ENCODE peak calls at places on chromosome X, in five cellular contexts. D, C, F, N and Q are unnamed samples.

GRCh38 chrX:8879750-8880149 is 78.6 kb upstream of the FAM9A start:
- DNase-seq in D (peak; percentile 2), F (peak; percentile 49), C (no peak), N (no peak), Q (no peak)

GRCh38 chrX:10030570-10030969 is 63.4 kb downstream of the CLDN34 start:
- DNase-seq in N (no peak), C (no peak), F (no peak), D (peak; percentile 71), Q (peak; percentile 53)

GRCh38 chrX:47458528-47458927 is 24.5 kb downstream of the ZNF41 start:
- DNase-seq in N (no peak), D (no peak), F (no peak), C (no peak), Q (no peak)

GRCh38 chrX:24646745-24647182 is 383 bp downstream of the PCYT1B start:
- DNase-seq in D (peak; percentile 5), F (peak; percentile 13), C (no peak), N (no peak), Q (no peak)

GRCh38 chrX:147917700-147918694 is 6.3 kb downstream of the FMR1 start:
- DNase-seq in C (peak; percentile 26), F (peak; percentile 41), N (peak; percentile 10), D (peak; percentile 21), Q (no peak)

GRCh38 chrX:1062351-1062750 is 150.1 kb downstream of the CRLF2 start:
- DNase-seq in N (no peak), F (no peak), D (no peak), C (no peak), Q (no peak)

GRCh38 chrX:42976729-42977366 is 198.9 kb upstream of the PPP1R2C start:
- DNase-seq in F (no peak), N (no peak), C (no peak), D (peak; percentile 4), Q (no peak)

GRCh38 chrX:102840871-102841705 is 96.0 kb upstream of the RAB40AL start:
- DNase-seq in D (peak; percentile 15), C (no peak), N (no peak), F (peak; percentile 31), Q (no peak)

GRCh38 chrX:23634181-23634580 is 33.1 kb upstream of the PRDX4 start:
- DNase-seq in C (no peak), D (peak; percentile 17), N (no peak), F (peak; percentile 18), Q (no peak)

GRCh38 chrX:34866636-34867035 is 76.0 kb upstream of the FAM47B start:
- DNase-seq in D (peak; percentile 68), F (peak; percentile 13), C (no peak), N (no peak), Q (no peak)

GRCh38 chrX:119272882-119273806 is 37.1 kb downstream of the PGRMC1 start:
- DNase-seq in N (peak; percentile 20), C (no peak), D (peak; percentile 7), F (peak; percentile 58), Q (no peak)

GRCh38 chrX:13283968-13284914 is 35.6 kb downstream of the ATXN3L start:
- DNase-seq in F (peak; percentile 58), C (no peak), N (no peak), D (peak; percentile 86), Q (no peak)

GRCh38 chrX:46913710-46914109 is 1.5 kb downstream of the JADE3 start:
- DNase-seq in C (no peak), D (peak; percentile 34), N (no peak), F (peak; percentile 41), Q (peak; percentile 37)

GRCh38 chrX:119008122-119008744 is 33.8 kb downstream of the LONRF3 start:
- DNase-seq in D (peak; percentile 47), F (peak; percentile 55), C (no peak), N (no peak), Q (no peak)

GRCh38 chrX:104137496-104137895 is 19.3 kb downstream of the SLC25A53 start:
- DNase-seq in D (peak; percentile 28), C (no peak), N (no peak), F (peak; percentile 40), Q (no peak)

GRCh38 chrX:51837926-51838325 is 55.5 kb upstream of the MAGED1 start:
- DNase-seq in C (no peak), N (no peak), F (peak; percentile 76), D (peak; percentile 30), Q (no peak)

GRCh38 chrX:74449322-74449936 is 28.1 kb downstream of the SLC16A2 start:
- DNase-seq in F (peak; percentile 44), D (peak; percentile 4), C (no peak), N (no peak), Q (no peak)

GRCh38 chrX:25001808-25002657 is 13.7 kb downstream of the ARX start:
- DNase-seq in F (no peak), N (no peak), D (no peak), C (no peak), Q (no peak)

GRCh38 chrX:20352504-20352903 is 85.8 kb upstream of the RPS6KA3 start:
- DNase-seq in C (no peak), N (peak; percentile 6), D (no peak), F (no peak), Q (no peak)

GRCh38 chrX:68355629-68355920 is 77.7 kb downstream of the OPHN1 start:
- DNase-seq in D (no peak), N (no peak), F (no peak), C (no peak), Q (no peak)

GRCh38 chrX:21479695-21480280 is 105.6 kb downstream of the CNKSR2 start:
- DNase-seq in C (no peak), N (peak; percentile 6), D (peak; percentile 74), F (peak; percentile 76), Q (peak; percentile 15)

GRCh38 chrX:106898462-106898861 is 4.7 kb downstream of the RIPPLY1 start:
- DNase-seq in D (peak; percentile 59), N (peak; percentile 10), C (peak; percentile 16), F (peak; percentile 77), Q (no peak)

GRCh38 chrX:335758-336155 is 17.2 kb upstream of the GTPBP6 start:
- DNase-seq in D (no peak), N (no peak), C (no peak), F (no peak), Q (no peak)

GRCh38 chrX:14936561-14936960 is 63.3 kb downstream of the MOSPD2 start:
- DNase-seq in C (no peak), D (peak; percentile 62), F (peak; percentile 73), N (no peak), Q (no peak)

GRCh38 chrX:53714580-53715335 is 28.2 kb upstream of the HUWE1 start:
- DNase-seq in N (peak; percentile 69), F (peak; percentile 71), C (peak; percentile 89), D (peak; percentile 54), Q (peak; percentile 67)

GRCh38 chrX:18701621-18702361 is 5.7 kb upstream of the PPEF1 start:
- DNase-seq in C (no peak), N (no peak), D (peak; percentile 23), F (peak; percentile 33), Q (peak; percentile 54)

DNA sequence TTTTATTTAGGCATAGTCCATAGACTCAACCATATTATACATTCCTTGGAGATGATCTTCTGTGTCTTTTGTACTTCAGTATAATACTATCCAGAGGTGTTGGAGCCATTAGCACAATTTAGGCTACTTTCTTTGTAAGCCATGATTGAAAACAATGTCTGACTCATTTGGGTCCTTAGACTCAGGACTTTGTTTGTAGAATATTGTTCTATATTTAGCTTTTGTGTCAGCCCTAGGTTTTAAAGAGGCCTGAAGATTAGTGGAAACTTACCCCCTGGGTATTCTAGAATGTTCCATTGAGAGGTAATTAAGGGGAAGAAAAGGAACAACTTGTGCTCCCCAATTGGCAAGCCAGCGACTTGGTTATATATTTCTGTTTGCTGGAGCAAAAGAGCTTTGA is 145.2 kb upstream of the SCML1 start:
- DNase-seq in D (no peak), F (peak; percentile 47), C (no peak), N (no peak), Q (no peak)
- H3K4me3 ChIP-seq in D (peak overlapping the region; percentile 6), F (no peak overlapping the region), C (no peak overlapping the region), N (no peak overlapping the region), Q (no peak overlapping the region)

GRCh38 chrX:41734530-41734929 is 10.5 kb downstream of the GPR82 start:
- DNase-seq in C (no peak), F (peak; percentile 50), D (peak; percentile 27), N (no peak), Q (no peak)
- TF ChIP-seq CTCF in C (peak; percentile 50), F (peak; percentile 67), D (peak; percentile 62), N (peak; percentile 47), Q (peak; percentile 50)

GRCh38 chrX:50035119-50035518 is 112.7 kb downstream of the CLCN5 start:
- DNase-seq in N (no peak), F (no peak), C (no peak), D (no peak), Q (no peak)
- H3K4me3 ChIP-seq in N (no peak overlapping the region), F (no peak overlapping the region), C (no peak overlapping the region), D (no peak overlapping the region), Q (no peak overlapping the region)

DNA sequence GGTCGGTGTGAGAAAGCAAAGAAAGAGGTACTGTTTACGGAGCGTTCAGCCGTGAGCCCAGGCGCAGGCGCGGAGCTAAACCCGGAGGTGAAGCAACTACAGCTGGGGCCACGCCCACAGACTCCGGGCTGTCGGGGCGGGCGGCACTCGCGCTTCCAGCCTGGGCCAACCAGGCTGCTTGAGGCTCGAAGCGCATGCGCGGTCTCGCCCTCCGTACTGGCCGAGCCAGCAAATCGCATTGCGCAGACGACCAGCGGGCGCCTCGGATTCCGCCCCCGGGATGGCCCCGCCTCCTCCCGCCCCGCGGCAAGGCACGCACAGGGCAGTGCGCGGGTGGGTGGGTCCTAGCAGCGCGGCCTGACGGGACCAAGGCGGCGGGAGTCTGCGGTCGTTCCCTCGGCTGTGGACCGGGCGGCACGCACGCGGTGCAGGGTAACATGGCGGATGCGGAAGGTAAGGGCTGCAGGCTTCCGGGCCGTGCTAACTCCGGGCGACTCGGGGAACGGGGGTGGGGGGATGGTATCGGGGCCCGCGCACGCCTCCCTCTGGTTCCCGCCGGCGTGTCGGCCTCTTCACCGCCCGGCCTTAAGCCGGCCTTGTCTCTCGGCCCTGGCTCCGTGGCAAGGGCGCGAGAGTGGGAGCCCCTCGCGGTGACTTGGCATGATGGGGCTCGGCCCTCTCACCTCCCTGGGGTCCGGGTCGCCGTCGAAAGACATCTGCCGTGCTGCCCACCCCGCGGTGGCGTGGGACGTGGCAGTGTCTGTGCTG is at the start of gene DKC1:
- DNase-seq in N (peak; percentile 97), C (peak; percentile 82), D (peak; percentile 94), F (peak; percentile 96), Q (peak; percentile 87)
- TF ChIP-seq CTCF in N (no peak), C (no peak), D (no peak), F (peak; percentile 19), Q (peak; percentile 0)

GRCh38 chrX:133570549-133570948 is 155.3 kb upstream of the GPC4 start:
- DNase-seq in C (no peak), D (peak; percentile 47), F (no peak), N (no peak), Q (no peak)
- H3K4me3 ChIP-seq in C (no peak overlapping the region), D (no peak overlapping the region), F (no peak overlapping the region), N (no peak overlapping the region), Q (no peak overlapping the region)

GRCh38 chrX:66016905-66017658 is 22.8 kb downstream of the VSIG4 start:
- DNase-seq in F (no peak), C (no peak), N (no peak), D (no peak), Q (no peak)
- TF ChIP-seq CTCF in F (no peak), C (no peak), N (no peak), D (no peak), Q (peak; percentile 15)